ENCODE peak calls at places on chromosomes 5 and 9, in six cellular contexts. E is SW480; N is activated CD8-positive, alpha-beta memory T cell treated with anti-CD3 and anti-CD28 coated beads for 4 hours; K is astrocyte of the cerebellum; Q is NCI-H1417; L is lower lobe of right lung. U is an unnamed sample.

GRCh38 chr9:5510360-5510931 is at the start of gene PDCD1LG2:
- DNase-seq in K (peak), L (no peak), N (no peak), Q (no peak), E (no peak), U (no peak)

GRCh38 chr9:107639426-107639825 is 149.9 kb upstream of the KLF4 start:
- DNase-seq in K (no peak), E (peak), Q (peak), L (no peak), N (no peak), U (no peak)

GRCh38 chr9:3954950-3955670 is 344.8 kb downstream of the GLIS3 start:
- DNase-seq in Q (no peak), E (no peak), K (no peak), N (no peak), L (no peak), U (no peak)

GRCh38 chr5:56651893-56652292 is 163.5 kb upstream of the MAP3K1 start:
- DNase-seq in Q (no peak), L (no peak), E (no peak), K (no peak), N (no peak), U (no peak)

GRCh38 chr5:10594591-10595210 is 30.8 kb downstream of the ANKRD33B start:
- DNase-seq in E (no peak), Q (no peak), N (no peak), L (no peak), K (no peak), U (peak)

GRCh38 chr5:151432210-151432609 is 15.2 kb upstream of the SLC36A1 start:
- DNase-seq in K (no peak), Q (no peak), N (no peak), L (no peak), E (no peak), U (no peak)

GRCh38 chr5:55096860-55097259 is 5.6 kb upstream of the GZMA start:
- DNase-seq in K (no peak), Q (peak), N (peak), L (no peak), E (no peak), U (no peak)

GRCh38 chr5:157994906-157995519 is 136.1 kb upstream of the CLINT1 start:
- DNase-seq in Q (peak), K (peak), E (peak), N (no peak), L (peak), U (peak)

GRCh38 chr5:111595425-111595824 is 83.1 kb upstream of the STARD4 start:
- DNase-seq in N (no peak), E (no peak), K (no peak), Q (no peak), L (no peak), U (no peak)

GRCh38 chr5:127833999-127834953 is 131.1 kb downstream of the CCDC192 start:
- DNase-seq in E (peak), L (no peak), N (no peak), K (no peak), Q (no peak), U (no peak)

GRCh38 chr9:112384690-112385089 is 4.8 kb downstream of the HSDL2 start:
- DNase-seq in E (no peak), N (no peak), Q (no peak), L (no peak), K (no peak), U (no peak)

U was measured in type B pancreatic cell.